ENCODE peak calls at places on chromosomes 7 and 10, in eight cellular contexts. O, E, K, W, M, Q, H and I are unnamed samples. For H3K36me3, the result is how much of the 10 kb centered on the place peaks cover.

GRCh38 chr7:149669121-149669818 is 104.1 kb downstream of the ZNF467 start:
- DNase-seq in H (no peak), W (peak), K (no peak), O (no peak), E (no peak), Q (no peak), M (no peak), I (no peak)

GRCh38 chr10:71396084-71396713 is 521 bp upstream of the CDH23 start:
- DNase-seq in W (no peak), Q (peak), E (peak), M (peak), K (peak), O (peak), H (peak), I (peak)

GRCh38 chr10:74922921-74923320 is 96.5 kb downstream of the KAT6B start:
- DNase-seq in E (no peak), M (no peak), O (no peak), Q (no peak), W (peak), K (no peak), H (no peak), I (no peak)

GRCh38 chr7:76011437-76011836 is 17.0 kb upstream of the TMEM120A start:
- DNase-seq in Q (peak), O (no peak), K (peak), E (no peak), M (peak), W (peak), H (no peak), I (no peak)

GRCh38 chr7:452230-452751 is 67.4 kb downstream of the PDGFA start:
- DNase-seq in O (no peak), K (no peak), W (peak), M (no peak), E (no peak), H (no peak), Q (no peak), I (no peak)

GRCh38 chr7:112556633-112557032 is 75.8 kb downstream of the LSMEM1 start:
- DNase-seq in H (no peak), O (no peak), E (no peak), W (peak), K (no peak), M (no peak), Q (no peak), I (no peak)

GRCh38 chr7:29038463-29038862 is 80.3 kb upstream of the TRIL start:
- DNase-seq in Q (no peak), W (no peak), H (no peak), O (no peak), M (no peak), K (no peak), E (no peak), I (no peak)

GRCh38 chr10:38118072-38118807 is 24.1 kb downstream of the ZNF37A start:
- DNase-seq in O (no peak), W (peak), Q (no peak), M (no peak), K (no peak), H (no peak), E (no peak), I (no peak)

GRCh38 chr7:95102662-95103061 is 195.3 kb downstream of the PPP1R9A start:
- DNase-seq in W (no peak), E (no peak), M (no peak), Q (no peak), O (no peak), H (no peak), K (no peak), I (no peak)

GRCh38 chr10:58994226-58995057 is 182.0 kb upstream of the PHYHIPL start:
- DNase-seq in W (no peak), M (no peak), O (no peak), K (no peak), H (no peak), Q (no peak), E (no peak), I (no peak)

GRCh38 chr10:100995171-100995570 is 4.4 kb upstream of the LZTS2 start:
- DNase-seq in Q (peak), O (no peak), M (no peak), K (no peak), H (no peak), E (no peak), W (no peak), I (no peak)

GRCh38 chr7:157433628-157434027 is 96.8 kb downstream of the DNAJB6 start:
- DNase-seq in O (no peak), H (no peak), K (no peak), M (no peak), E (no peak), W (no peak), Q (no peak), I (no peak)

DNA sequence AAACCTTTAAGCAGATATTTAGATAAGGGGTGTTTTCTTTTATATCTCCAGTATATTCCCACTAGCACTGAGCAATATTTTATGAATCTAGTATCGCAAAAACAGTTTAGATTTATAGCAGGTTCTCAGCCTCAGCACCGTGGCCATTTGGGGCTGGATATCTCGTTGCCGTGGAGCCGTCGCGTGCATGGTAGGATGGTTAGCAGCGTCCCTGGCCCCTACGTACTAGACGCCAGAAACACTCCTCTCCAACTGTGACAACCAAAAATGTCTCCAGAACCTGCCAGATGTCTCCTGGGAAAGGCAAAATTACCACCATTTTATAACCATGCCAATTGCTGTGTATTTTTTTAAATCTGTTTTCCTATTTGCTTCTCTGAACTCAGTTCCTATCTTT is 172.9 kb downstream of the CACNB2 start:
- DNase-seq in E (no peak), W (no peak), H (no peak), O (no peak), Q (no peak), M (no peak), K (no peak), I (no peak)
- TF ChIP-seq CTCF in E (no peak), W (no peak), H (no peak), O (no peak), Q (no peak), M (no peak), K (no peak), I (no peak)

GRCh38 chr10:117373848-117374505 is 1.3 kb downstream of the PDZD8 start:
- DNase-seq in M (peak), K (peak), W (peak), E (peak), H (peak), O (peak), Q (peak), I (peak)
- TF ChIP-seq POLR2A in M (no peak), K (no peak), W (no peak), E (no peak), H (peak), O (no peak), Q (no peak), I (no peak)

GRCh38 chr7:30617359-30617758 is 22.7 kb downstream of the GARS1 start:
- DNase-seq in H (no peak), M (no peak), E (no peak), O (no peak), Q (no peak), K (no peak), W (no peak), I (no peak)
- H3K36me3 ChIP-seq in H (under half), M (under half), E (half or more), O (under half), Q (under half), K (half or more), W (half or more), I (half or more)

GRCh38 chr10:120945182-120945581 is 94.0 kb downstream of the WDR11 start:
- DNase-seq in E (no peak), Q (no peak), W (no peak), M (no peak), O (no peak), H (no peak), K (no peak), I (no peak)

GRCh38 chr10:120941468-120941867 is 90.3 kb downstream of the WDR11 start:
- DNase-seq in O (no peak), M (no peak), Q (no peak), K (no peak), W (no peak), E (no peak), H (no peak), I (no peak)

GRCh38 chr10:120942806-120943413 is 91.7 kb downstream of the WDR11 start:
- DNase-seq in Q (peak), O (peak), M (peak), H (peak), W (peak), K (peak), E (peak), I (peak)

GRCh38 chr10:120944586-120945125 is 93.5 kb downstream of the WDR11 start:
- DNase-seq in O (no peak), M (no peak), W (no peak), E (no peak), Q (no peak), K (no peak), H (no peak), I (no peak)

GRCh38 chr10:120943542-120943941 is 92.4 kb downstream of the WDR11 start:
- DNase-seq in Q (no peak), W (no peak), K (no peak), O (no peak), M (no peak), E (no peak), H (no peak), I (no peak)
- TF ChIP-seq CTCF in Q (no peak), W (no peak), K (no peak), O (no peak), M (no peak), E (no peak), H (no peak), I (no peak)

GRCh38 chr10:124341768-124342135 is 77.0 kb downstream of the OAT start:
- DNase-seq in W (no peak), M (no peak), E (peak), O (no peak), Q (no peak), K (no peak), H (no peak), I (no peak)

GRCh38 chr10:124342136-124342820 is 76.4 kb downstream of the OAT start:
- DNase-seq in Q (no peak), K (no peak), M (no peak), W (no peak), O (no peak), H (no peak), E (peak), I (no peak)

GRCh38 chr10:124344266-124344590 is 74.5 kb downstream of the OAT start:
- DNase-seq in K (no peak), H (no peak), O (no peak), M (no peak), W (no peak), E (peak), Q (no peak), I (no peak)

GRCh38 chr10:124343351-124344265 is 75.1 kb downstream of the OAT start:
- DNase-seq in O (no peak), M (no peak), H (no peak), E (peak), K (no peak), W (no peak), Q (no peak), I (no peak)

GRCh38 chr10:124342821-124343170 is 75.9 kb downstream of the OAT start:
- DNase-seq in E (no peak), K (no peak), Q (no peak), H (no peak), M (no peak), O (no peak), W (no peak), I (no peak)
- TF ChIP-seq POLR2A in E (no peak), K (no peak), Q (no peak), H (no peak), M (no peak), O (no peak), W (no peak), I (no peak)

DNA sequence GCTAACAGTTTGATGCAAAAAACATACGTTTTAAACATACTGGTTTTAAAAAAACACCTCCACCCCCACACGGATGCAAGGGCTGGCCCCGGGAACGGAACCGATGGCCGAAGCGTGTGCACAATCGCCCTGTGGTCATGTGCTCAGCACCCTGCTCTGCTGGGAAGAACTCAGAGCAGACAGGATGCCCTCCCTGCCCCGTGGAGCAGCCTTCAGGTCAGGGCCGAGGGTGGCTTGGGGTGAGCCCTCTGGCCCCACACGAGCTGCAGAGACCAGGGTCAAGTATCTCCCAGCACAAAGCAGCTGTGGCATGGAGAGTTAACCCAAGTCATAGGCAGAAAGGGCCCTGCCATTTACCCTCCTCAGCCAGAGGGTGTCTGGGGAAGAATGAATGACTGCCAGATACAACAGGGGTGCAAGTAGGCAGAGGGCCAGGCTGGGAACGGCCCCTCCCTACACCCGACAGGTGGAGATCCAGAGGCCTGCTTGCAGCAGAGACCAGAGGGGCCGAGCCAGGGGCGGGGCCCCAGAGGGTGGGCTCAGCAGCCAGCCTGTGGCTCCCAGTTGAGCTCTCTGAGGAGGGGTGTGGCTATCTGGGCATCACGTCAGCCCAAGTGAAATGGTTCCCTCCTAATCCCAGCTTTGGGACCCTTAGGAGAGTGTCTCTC is 56.8 kb downstream of the ZRANB1 start:
- DNase-seq in Q (no peak), M (no peak), K (no peak), W (no peak), H (peak), E (peak), O (no peak), I (peak)
- H3K36me3 ChIP-seq in Q (under half), M (under half), K (under half), W (half or more), H (under half), E (half or more), O (under half), I (half or more)

GRCh38 chr10:34890931-34891330 is 75.8 kb upstream of the PARD3 start:
- DNase-seq in E (no peak), K (no peak), W (no peak), H (no peak), O (no peak), Q (no peak), M (no peak), I (no peak)
- TF ChIP-seq CTCF in E (no peak), K (no peak), W (no peak), H (no peak), O (no peak), Q (no peak), M (no peak), I (no peak)

GRCh38 chr10:14587540-14588083 is 187.1 kb downstream of the FAM107B start:
- DNase-seq in H (no peak), Q (no peak), K (no peak), W (no peak), O (no peak), E (no peak), M (no peak), I (no peak)
- TF ChIP-seq POLR2A in H (no peak), Q (no peak), K (no peak), W (no peak), O (no peak), E (no peak), M (no peak), I (no peak)